ENCODE peak calls at places on chromosome 4, in seven cellular contexts. U is HCT116, I is A549, D is endothelial cell of umbilical vein, E is H1, T is GM12878, Z is HepG2. L is an unnamed sample.

GRCh38 chr4:24369630-24370029 is 214.7 kb downstream of the DHX15 start:
- DNase-seq in Z (no peak), I (no peak), U (no peak), E (no peak), D (no peak), T (no peak), L (no peak)

GRCh38 chr4:52655505-52655904 is 3.6 kb downstream of the USP46 start:
- DNase-seq in I (no peak), E (no peak), Z (no peak), T (no peak), D (no peak), U (no peak), L (no peak)

GRCh38 chr4:83851261-83852084 is 315.6 kb downstream of the GPAT3 start:
- DNase-seq in D (no peak), I (peak), U (peak), Z (peak), E (peak), T (no peak), L (no peak)

GRCh38 chr4:42588909-42589308 is 68.0 kb downstream of the ATP8A1 start:
- DNase-seq in U (no peak), I (no peak), T (no peak), E (no peak), Z (no peak), D (no peak), L (no peak)

GRCh38 chr4:70365479-70365878 is 4.9 kb downstream of the SMR3A start:
- DNase-seq in Z (peak), D (no peak), U (no peak), T (no peak), I (no peak), E (no peak), L (no peak)

GRCh38 chr4:113113151-113113550 is 63.7 kb downstream of the ANK2 start:
- DNase-seq in Z (no peak), E (no peak), D (no peak), T (no peak), U (no peak), I (no peak), L (no peak)

GRCh38 chr4:150242820-150243458 is 164.7 kb downstream of the DCLK2 start:
- DNase-seq in T (no peak), U (peak), E (no peak), Z (no peak), D (peak), I (peak), L (peak)

GRCh38 chr4:57109847-57110634 is at the start of gene IGFBP7:
- DNase-seq in Z (no peak), E (peak), U (no peak), I (no peak), T (no peak), D (peak), L (peak)

GRCh38 chr4:132195181-132195580 is 953.9 kb upstream of the PCDH10 start:
- DNase-seq in Z (no peak), I (no peak), T (no peak), U (no peak), E (no peak), D (no peak), L (no peak)

GRCh38 chr4:3043272-3044020 is 30.9 kb downstream of the HTT-AS start:
- DNase-seq in U (no peak), E (no peak), T (no peak), Z (no peak), I (no peak), D (no peak), L (no peak)
- TF ChIP-seq MAX in U (no peak), E (no peak), T (no peak), Z (no peak), I (no peak), D (no peak), L (no peak)

GRCh38 chr4:104491826-104492771 is 2.6 kb downstream of the CXXC4 start:
- DNase-seq in T (peak), U (no peak), I (peak), D (peak), Z (no peak), E (peak), L (no peak)
- TF ChIP-seq POLR2A in T (no peak), U (no peak), I (no peak), D (no peak), Z (no peak), E (no peak), L (no peak)

GRCh38 chr4:143700420-143701352 is at the start of gene FREM3:
- DNase-seq in U (no peak), I (no peak), T (no peak), Z (no peak), E (peak), D (no peak), L (no peak)
- H3K4me2 ChIP-seq in U (no peak), I (peak), T (peak), Z (peak), E (peak), D (no peak), L (peak)

GRCh38 chr4:101242441-101242840 is 104.9 kb downstream of the PPP3CA start:
- DNase-seq in U (no peak), E (no peak), T (no peak), I (no peak), D (no peak), Z (no peak), L (no peak)
- TF ChIP-seq MAX in U (no peak), E (no peak), T (no peak), I (no peak), D (no peak), Z (no peak), L (no peak)

DNA sequence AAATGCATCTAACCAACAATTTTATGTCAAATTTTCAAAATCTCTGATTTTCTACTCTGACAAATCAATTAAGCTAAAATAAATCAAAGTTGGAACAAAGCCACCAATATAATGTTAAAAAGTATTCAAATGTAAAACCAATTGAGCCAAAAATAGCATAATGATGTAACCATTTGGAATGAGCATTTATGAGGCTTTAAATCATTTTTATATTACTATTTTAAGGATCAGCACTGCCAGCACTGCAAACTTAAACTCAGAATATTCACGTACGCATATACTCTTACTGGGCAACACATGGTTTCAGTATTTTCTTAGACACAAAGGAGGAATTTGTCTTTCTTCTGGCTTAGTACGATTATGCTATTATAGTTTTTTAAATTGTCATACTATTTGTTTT is 52.2 kb downstream of the AFAP1 start:
- DNase-seq in E (no peak), D (no peak), I (no peak), T (no peak), U (no peak), Z (no peak), L (no peak)
- TF ChIP-seq POLR2A in E (no peak), D (no peak), I (no peak), T (no peak), U (no peak), Z (no peak), L (no peak)

GRCh38 chr4:5477613-5478012 is 230.7 kb downstream of the EVC2 start:
- DNase-seq in Z (no peak), I (no peak), D (no peak), T (no peak), U (no peak), E (no peak), L (no peak)
- H3K4me2 ChIP-seq in Z (no peak), I (no peak), D (no peak), T (no peak), U (no peak), E (no peak), L (no peak)

GRCh38 chr4:118727360-118727759 is 42.2 kb downstream of the METTL14 start:
- DNase-seq in U (no peak), Z (no peak), D (no peak), I (no peak), T (no peak), E (no peak), L (no peak)

GRCh38 chr4:118734491-118735205 is 49.5 kb downstream of the METTL14 start:
- DNase-seq in E (no peak), Z (no peak), U (no peak), T (no peak), I (no peak), D (no peak), L (no peak)

GRCh38 chr4:118732591-118733330 is 47.6 kb downstream of the METTL14 start:
- DNase-seq in U (no peak), Z (no peak), D (no peak), I (no peak), T (no peak), E (no peak), L (no peak)

GRCh38 chr4:118729287-118730286 is 44.4 kb downstream of the METTL14 start:
- DNase-seq in E (no peak), T (no peak), D (peak), U (no peak), I (no peak), Z (peak), L (no peak)

DNA sequence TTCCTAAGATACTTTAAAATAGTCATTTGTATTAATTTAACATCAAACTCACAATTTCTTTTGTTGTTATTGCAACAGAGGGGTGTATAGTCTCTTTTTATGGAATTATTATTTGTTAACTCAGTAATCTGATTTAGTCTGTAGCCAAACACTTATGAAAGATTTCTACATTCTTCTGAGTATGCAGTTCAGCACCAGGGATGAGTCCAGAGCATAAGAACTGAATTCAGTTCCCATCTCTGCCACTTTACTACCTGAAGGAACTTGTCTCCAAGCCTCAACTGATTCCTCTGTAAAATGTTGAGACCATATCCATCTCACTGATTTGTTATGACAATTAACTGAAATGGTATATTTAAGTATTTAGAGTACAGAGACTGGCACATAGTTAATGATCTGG is 45.5 kb downstream of the METTL14 start:
- DNase-seq in I (no peak), Z (no peak), T (no peak), D (no peak), U (no peak), E (no peak), L (no peak)
- TF ChIP-seq MAX in I (no peak), Z (no peak), T (no peak), D (no peak), U (no peak), E (no peak), L (no peak)

DNA sequence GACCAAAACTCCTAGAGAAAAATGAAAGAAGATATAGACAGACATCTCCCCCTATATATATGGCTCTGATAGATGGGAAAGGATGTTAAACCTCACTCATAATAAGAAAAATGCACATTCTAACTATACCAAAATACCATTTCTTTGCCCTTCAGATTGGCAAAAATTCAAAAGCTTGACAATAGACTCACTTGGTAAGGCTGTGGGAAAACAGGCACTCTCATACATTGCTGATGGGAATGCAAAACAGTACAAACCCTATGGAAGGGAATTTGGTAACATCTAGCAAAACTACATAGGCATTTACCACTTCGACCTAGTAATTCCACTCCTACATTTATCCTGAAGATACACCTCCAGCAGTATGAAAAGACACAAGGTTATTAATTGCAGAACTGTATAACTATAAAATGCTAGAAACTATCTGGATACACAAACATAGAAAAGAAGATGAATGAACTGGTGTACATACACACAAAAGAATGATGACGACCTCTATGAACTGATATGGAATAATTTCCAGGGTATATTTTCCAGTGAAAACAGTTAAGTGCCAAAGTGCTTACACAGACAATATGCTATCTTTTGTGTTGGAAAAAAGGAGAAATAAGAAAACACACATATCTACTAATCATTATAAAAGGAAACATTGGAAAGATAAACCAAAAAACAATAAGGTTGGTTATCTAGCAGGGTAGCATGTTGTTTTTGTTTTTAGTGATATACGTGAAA is 48.5 kb downstream of the WDFY3 start:
- DNase-seq in Z (no peak), D (peak), U (no peak), E (no peak), T (no peak), I (no peak), L (no peak)
- TF ChIP-seq POLR2A in Z (no peak), D (no peak), U (no peak), E (no peak), T (no peak), I (no peak), L (no peak)

GRCh38 chr4:184937030-184937710 is 81.1 kb upstream of the HELT start:
- DNase-seq in D (no peak), U (no peak), E (no peak), I (no peak), Z (no peak), T (no peak), L (no peak)
- H3K4me2 ChIP-seq in D (no peak), U (no peak), E (no peak), I (no peak), Z (no peak), T (no peak), L (no peak)